ENCODE peak calls at places on chromosomes 1 and 21, in ten cellular contexts. V is WTC11; P is iris pigment epithelial cell; H is RPMI7951; Y is substantia nigra; K is erythroblast; Z is stimulated activated CD4-positive, alpha-beta T cell treated with anti-CD3 and anti-CD28 coated beads, Interleukin-2, amount 100 ng/mL, for 48 hours; Q is amniotic stem cell; E is stimulated activated CD8-positive, alpha-beta memory T cell treated with anti-CD3 and anti-CD28 coated beads, Interleukin-4, amount 100 ng/mL, for 24 hours; L is NCI-H1417 treated with DMSO at 0.1 percent for 48 hours. W is an unnamed sample.

GRCh38 chr1:224237094-224237881 is 54.2 kb downstream of the DEGS1 start:
- DNase-seq in L (no peak), E (no peak), Y (no peak), Q (no peak), V (no peak), H (no peak), K (no peak), P (no peak), Z (no peak), W (no peak)

GRCh38 chr1:230425252-230426061 is 675 bp downstream of the PGBD5 start:
- DNase-seq in V (peak), H (no peak), K (peak), E (no peak), Q (no peak), Y (no peak), L (no peak), Z (no peak), P (peak), W (no peak)

GRCh38 chr21:27425172-27425571 is 458.3 kb upstream of the ADAMTS5 start:
- DNase-seq in Z (no peak), K (no peak), Y (no peak), H (peak), E (no peak), V (no peak), L (no peak), P (no peak), Q (no peak), W (no peak)

GRCh38 chr21:38439957-38440356 is 58.3 kb downstream of the ERG start:
- DNase-seq in H (no peak), Y (no peak), K (no peak), Q (no peak), P (no peak), V (no peak), Z (no peak), L (no peak), E (no peak), W (no peak)

GRCh38 chr1:180674603-180675530 is 43.0 kb downstream of the XPR1 start:
- DNase-seq in E (no peak), H (no peak), V (no peak), P (peak), K (peak), Q (no peak), L (no peak), Y (no peak), Z (no peak), W (no peak)

GRCh38 chr1:69737527-69738176 is 169.9 kb downstream of the LRRC7 start:
- DNase-seq in V (peak), L (peak), E (no peak), Q (peak), H (peak), Z (no peak), P (peak), K (peak), Y (no peak), W (peak)

GRCh38 chr1:197356723-197357533 is 88.9 kb downstream of the CRB1 start:
- DNase-seq in E (no peak), H (peak), Y (peak), Q (peak), V (peak), P (peak), Z (no peak), L (no peak), K (peak), W (no peak)

GRCh38 chr1:174892016-174892415 is 107.7 kb upstream of the CACYBP start:
- DNase-seq in Y (no peak), V (no peak), H (no peak), Q (no peak), E (no peak), L (no peak), Z (no peak), K (no peak), P (no peak), W (no peak)

GRCh38 chr1:200243042-200243437 is 166.8 kb downstream of the ZNF281 start:
- DNase-seq in P (no peak), L (no peak), Q (no peak), Z (no peak), E (no peak), K (no peak), Y (no peak), H (no peak), V (no peak), W (no peak)

GRCh38 chr1:100302756-100303155 is 36.7 kb downstream of the RTCA start:
- DNase-seq in V (no peak), Q (no peak), K (no peak), E (no peak), H (peak), Z (no peak), P (no peak), L (no peak), Y (no peak), W (no peak)

GRCh38 chr1:223716302-223716862 is 4.0 kb downstream of the CAPN2 start:
- DNase-seq in V (no peak), E (no peak), P (peak), Q (no peak), L (no peak), Z (no peak), Y (no peak), H (no peak), K (no peak), W (no peak)

GRCh38 chr1:204041803-204042505 is 31.0 kb upstream of the SOX13 start:
- DNase-seq in E (no peak), P (peak), K (no peak), Z (no peak), L (no peak), Y (no peak), Q (no peak), V (no peak), H (no peak), W (no peak)

GRCh38 chr1:183635112-183635605 is 424 bp downstream of the ARPC5 start:
- DNase-seq in L (no peak), Y (peak), Q (no peak), Z (peak), K (peak), E (no peak), H (peak), V (peak), P (no peak), W (peak)

GRCh38 chr1:207088731-207089626 is at the start of gene C4BPB:
- DNase-seq in V (no peak), Z (no peak), K (no peak), E (no peak), L (no peak), P (no peak), Q (no peak), Y (no peak), H (peak), W (no peak)

GRCh38 chr1:21633141-21633755 is 35.9 kb downstream of the RAP1GAP start:
- DNase-seq in V (no peak), L (no peak), H (no peak), E (no peak), Y (no peak), Z (no peak), K (no peak), P (no peak), Q (no peak), W (no peak)

GRCh38 chr1:164625004-164625617 is 66.1 kb downstream of the PBX1 start:
- DNase-seq in K (peak), L (no peak), E (no peak), Q (no peak), H (no peak), Z (no peak), V (no peak), Y (no peak), P (no peak), W (no peak)

GRCh38 chr1:145849356-145850165 is 4.1 kb downstream of the NUDT17 start:
- DNase-seq in P (peak), K (no peak), V (peak), L (no peak), Z (no peak), E (no peak), H (peak), Q (no peak), Y (no peak), W (no peak)

GRCh38 chr1:226134170-226135058 is 52.1 kb downstream of the ACBD3 start:
- DNase-seq in E (no peak), K (no peak), Y (no peak), P (no peak), H (no peak), Q (no peak), L (no peak), Z (no peak), V (no peak), W (no peak)

GRCh38 chr1:59046730-59047157 is 250.2 kb upstream of the FGGY start:
- DNase-seq in P (peak), E (no peak), Z (peak), K (no peak), Y (no peak), L (no peak), Q (no peak), H (peak), V (no peak), W (no peak)

GRCh38 chr1:174743654-174744561 is 255.8 kb upstream of the CACYBP start:
- DNase-seq in V (no peak), E (no peak), Q (peak), P (peak), Z (no peak), Y (no peak), K (peak), L (peak), H (peak), W (no peak)

GRCh38 chr21:46194374-46195334 is 10.4 kb upstream of the SPATC1L start:
- DNase-seq in Z (no peak), L (no peak), Y (no peak), V (peak), P (no peak), H (no peak), K (no peak), Q (no peak), E (no peak), W (no peak)

GRCh38 chr1:116359060-116359830 is 13.8 kb upstream of the ATP1A1 start:
- DNase-seq in H (peak), L (no peak), Y (no peak), V (no peak), Q (no peak), E (no peak), P (peak), Z (no peak), K (no peak), W (no peak)

GRCh38 chr1:151828931-151829330 is 2.7 kb downstream of the RORC start:
- DNase-seq in Y (no peak), Q (no peak), K (no peak), E (no peak), P (peak), H (peak), V (peak), L (no peak), Z (no peak), W (no peak)

GRCh38 chr1:45272943-45273342 is 53.8 kb upstream of the HPDL start:
- DNase-seq in K (no peak), Q (peak), Z (no peak), P (peak), E (no peak), H (no peak), L (no peak), V (no peak), Y (no peak), W (no peak)

GRCh38 chr1:51663105-51663504 is 46.2 kb downstream of the OSBPL9 start:
- DNase-seq in Y (no peak), K (no peak), P (no peak), Q (no peak), V (no peak), E (no peak), L (no peak), H (peak), Z (no peak), W (no peak)

GRCh38 chr1:234154320-234155251 is 218.7 kb upstream of the COA6 start:
- DNase-seq in H (peak), K (peak), Z (no peak), Y (no peak), Q (peak), P (peak), L (peak), V (peak), E (no peak), W (peak)

GRCh38 chr1:234538062-234538731 is 59.2 kb upstream of the TARBP1 start:
- DNase-seq in Z (no peak), V (no peak), Y (no peak), L (no peak), E (no peak), H (no peak), Q (no peak), K (no peak), P (no peak), W (no peak)

GRCh38 chr1:91744973-91745648 is 140.8 kb downstream of the TGFBR3 start:
- DNase-seq in E (no peak), Y (no peak), L (no peak), Z (no peak), H (no peak), K (no peak), P (peak), V (no peak), Q (no peak), W (no peak)

GRCh38 chr21:26715878-26716506 is 129.2 kb downstream of the ADAMTS1 start:
- DNase-seq in Z (peak), Y (peak), E (no peak), K (peak), H (peak), V (peak), L (no peak), P (peak), Q (peak), W (no peak)

GRCh38 chr1:240732390-240732789 is 120.4 kb upstream of the GREM2 start:
- DNase-seq in V (no peak), L (peak), H (peak), P (peak), E (no peak), Z (no peak), Y (no peak), K (peak), Q (peak), W (peak)

GRCh38 chr1:150808851-150809250 is 791 bp upstream of the CTSK start:
- DNase-seq in E (no peak), Z (no peak), Q (no peak), V (no peak), K (no peak), L (no peak), H (no peak), P (no peak), Y (no peak), W (no peak)

GRCh38 chr1:236553370-236553769 is 29.6 kb downstream of the LGALS8 start:
- DNase-seq in Q (no peak), Y (no peak), V (no peak), P (no peak), L (no peak), K (no peak), H (no peak), E (no peak), Z (no peak), W (no peak)

W was measured in NCI-H1930.